ENCODE peak calls at places on chromosomes 5 and 9, in seven cellular contexts. One of them, this sample, is unnamed.

GRCh38 chr9:113533335-113534225 is 70.1 kb downstream of the RGS3 start:
- DNase-seq in breast epithelium: no peak
- DNase-seq in epithelial cell of prostate: no peak
- DNase-seq in neuronal stem cell: no peak
- DNase-seq in hepatocyte: no peak
- DNase-seq in substantia nigra: no peak
- DNase-seq in pancreas: no peak
- DNase-seq in this sample: peak; percentile 54

GRCh38 chr9:134165357-134166315 is 1.3 kb upstream of the RNU6ATAC start:
- DNase-seq in breast epithelium: peak; percentile 41
- DNase-seq in epithelial cell of prostate: peak; percentile 16
- DNase-seq in neuronal stem cell: no peak
- DNase-seq in hepatocyte: no peak
- DNase-seq in substantia nigra: no peak
- DNase-seq in pancreas: peak; percentile 27
- DNase-seq in this sample: no peak

GRCh38 chr9:36471359-36471758 is 71.3 kb upstream of the RNF38 start:
- DNase-seq in breast epithelium: no peak
- DNase-seq in epithelial cell of prostate: no peak
- DNase-seq in neuronal stem cell: no peak
- DNase-seq in hepatocyte: no peak
- DNase-seq in substantia nigra: no peak
- DNase-seq in pancreas: no peak
- DNase-seq in this sample: no peak

GRCh38 chr9:92044945-92045344 is 70.3 kb downstream of the SPTLC1 start:
- DNase-seq in breast epithelium: no peak
- DNase-seq in epithelial cell of prostate: no peak
- DNase-seq in neuronal stem cell: no peak
- DNase-seq in hepatocyte: no peak
- DNase-seq in substantia nigra: no peak
- DNase-seq in pancreas: no peak
- DNase-seq in this sample: no peak

GRCh38 chr5:132876020-132876759 is 2.7 kb downstream of the LEAP2 start:
- DNase-seq in breast epithelium: no peak
- DNase-seq in epithelial cell of prostate: no peak
- DNase-seq in neuronal stem cell: no peak
- DNase-seq in hepatocyte: no peak
- DNase-seq in substantia nigra: no peak
- DNase-seq in pancreas: no peak
- DNase-seq in this sample: no peak

GRCh38 chr5:77638763-77639451 is 394 bp upstream of the OTP start:
- DNase-seq in breast epithelium: no peak
- DNase-seq in epithelial cell of prostate: no peak
- DNase-seq in neuronal stem cell: no peak
- DNase-seq in hepatocyte: peak; percentile 52
- DNase-seq in substantia nigra: no peak
- DNase-seq in pancreas: no peak
- DNase-seq in this sample: no peak

GRCh38 chr5:163790497-163790896 is 285.1 kb downstream of the MAT2B start:
- DNase-seq in breast epithelium: no peak
- DNase-seq in epithelial cell of prostate: peak; percentile 5
- DNase-seq in neuronal stem cell: no peak
- DNase-seq in hepatocyte: no peak
- DNase-seq in substantia nigra: no peak
- DNase-seq in pancreas: no peak
- DNase-seq in this sample: no peak

GRCh38 chr9:89781838-89782237 is 177.0 kb downstream of the GADD45G start:
- DNase-seq in breast epithelium: no peak
- DNase-seq in epithelial cell of prostate: no peak
- DNase-seq in neuronal stem cell: no peak
- DNase-seq in hepatocyte: no peak
- DNase-seq in substantia nigra: no peak
- DNase-seq in pancreas: no peak
- DNase-seq in this sample: no peak

GRCh38 chr9:27634879-27635278 is 61.6 kb upstream of the C9orf72 start:
- DNase-seq in breast epithelium: no peak
- DNase-seq in epithelial cell of prostate: no peak
- DNase-seq in neuronal stem cell: no peak
- DNase-seq in hepatocyte: no peak
- DNase-seq in substantia nigra: no peak
- DNase-seq in pancreas: no peak
- DNase-seq in this sample: no peak

GRCh38 chr9:95024097-95024671 is 293.3 kb downstream of the FANCC start:
- DNase-seq in breast epithelium: no peak
- DNase-seq in epithelial cell of prostate: no peak
- DNase-seq in neuronal stem cell: no peak
- DNase-seq in hepatocyte: no peak
- DNase-seq in substantia nigra: peak; percentile 31
- DNase-seq in pancreas: peak; percentile 82
- DNase-seq in this sample: no peak

GRCh38 chr5:122295138-122295537 is 16.9 kb upstream of the SNCAIP start:
- DNase-seq in breast epithelium: no peak
- DNase-seq in epithelial cell of prostate: no peak
- DNase-seq in neuronal stem cell: no peak
- DNase-seq in hepatocyte: no peak
- DNase-seq in substantia nigra: no peak
- DNase-seq in pancreas: no peak
- DNase-seq in this sample: no peak

GRCh38 chr5:113218906-113219517 is 215.8 kb downstream of the TSSK1B start:
- DNase-seq in breast epithelium: no peak
- DNase-seq in epithelial cell of prostate: no peak
- DNase-seq in neuronal stem cell: no peak
- DNase-seq in hepatocyte: no peak
- DNase-seq in substantia nigra: no peak
- DNase-seq in pancreas: no peak
- DNase-seq in this sample: no peak
- H3K27ac ChIP-seq in breast epithelium: no peak overlapping the region
- H3K27ac ChIP-seq in epithelial cell of prostate: no peak overlapping the region
- H3K27ac ChIP-seq in neuronal stem cell: no peak overlapping the region
- H3K27ac ChIP-seq in hepatocyte: no peak overlapping the region
- H3K27ac ChIP-seq in substantia nigra: no peak overlapping the region
- H3K27ac ChIP-seq in pancreas: no peak overlapping the region
- H3K27ac ChIP-seq in this sample: no peak overlapping the region

GRCh38 chr9:18688581-18688980 is 214.6 kb downstream of the ADAMTSL1 start:
- DNase-seq in breast epithelium: no peak
- DNase-seq in epithelial cell of prostate: no peak
- DNase-seq in neuronal stem cell: no peak
- DNase-seq in hepatocyte: no peak
- DNase-seq in substantia nigra: no peak
- DNase-seq in pancreas: no peak
- DNase-seq in this sample: no peak

GRCh38 chr9:18682907-18683306 is 209.0 kb downstream of the ADAMTSL1 start:
- DNase-seq in breast epithelium: no peak
- DNase-seq in epithelial cell of prostate: no peak
- DNase-seq in neuronal stem cell: no peak
- DNase-seq in hepatocyte: no peak
- DNase-seq in substantia nigra: no peak
- DNase-seq in pancreas: no peak
- DNase-seq in this sample: no peak

GRCh38 chr9:18678846-18679245 is 204.9 kb downstream of the ADAMTSL1 start:
- DNase-seq in breast epithelium: no peak
- DNase-seq in epithelial cell of prostate: no peak
- DNase-seq in neuronal stem cell: no peak
- DNase-seq in hepatocyte: no peak
- DNase-seq in substantia nigra: no peak
- DNase-seq in pancreas: no peak
- DNase-seq in this sample: no peak

GRCh38 chr9:18684608-18685317 is 210.8 kb downstream of the ADAMTSL1 start:
- DNase-seq in breast epithelium: no peak
- DNase-seq in epithelial cell of prostate: no peak
- DNase-seq in neuronal stem cell: no peak
- DNase-seq in hepatocyte: no peak
- DNase-seq in substantia nigra: peak; percentile 13
- DNase-seq in pancreas: no peak
- DNase-seq in this sample: no peak

GRCh38 chr9:18683312-18683711 is 209.4 kb downstream of the ADAMTSL1 start:
- DNase-seq in breast epithelium: no peak
- DNase-seq in epithelial cell of prostate: no peak
- DNase-seq in neuronal stem cell: no peak
- DNase-seq in hepatocyte: no peak
- DNase-seq in substantia nigra: no peak
- DNase-seq in pancreas: no peak
- DNase-seq in this sample: no peak
- H3K27ac ChIP-seq in breast epithelium: no peak overlapping the region
- H3K27ac ChIP-seq in epithelial cell of prostate: no peak overlapping the region
- H3K27ac ChIP-seq in neuronal stem cell: no peak overlapping the region
- H3K27ac ChIP-seq in hepatocyte: no peak overlapping the region
- H3K27ac ChIP-seq in substantia nigra: no peak overlapping the region
- H3K27ac ChIP-seq in pancreas: no peak overlapping the region
- H3K27ac ChIP-seq in this sample: no peak overlapping the region

GRCh38 chr9:117218951-117219350 is 195.9 kb downstream of the ASTN2 start:
- DNase-seq in breast epithelium: no peak
- DNase-seq in epithelial cell of prostate: peak; percentile 3
- DNase-seq in neuronal stem cell: no peak
- DNase-seq in hepatocyte: no peak
- DNase-seq in substantia nigra: no peak
- DNase-seq in pancreas: no peak
- DNase-seq in this sample: no peak
- H3K27ac ChIP-seq in breast epithelium: no peak overlapping the region
- H3K27ac ChIP-seq in epithelial cell of prostate: no peak overlapping the region
- H3K27ac ChIP-seq in neuronal stem cell: no peak overlapping the region
- H3K27ac ChIP-seq in hepatocyte: no peak overlapping the region
- H3K27ac ChIP-seq in substantia nigra: no peak overlapping the region
- H3K27ac ChIP-seq in pancreas: no peak overlapping the region
- H3K27ac ChIP-seq in this sample: no peak overlapping the region

DNA sequence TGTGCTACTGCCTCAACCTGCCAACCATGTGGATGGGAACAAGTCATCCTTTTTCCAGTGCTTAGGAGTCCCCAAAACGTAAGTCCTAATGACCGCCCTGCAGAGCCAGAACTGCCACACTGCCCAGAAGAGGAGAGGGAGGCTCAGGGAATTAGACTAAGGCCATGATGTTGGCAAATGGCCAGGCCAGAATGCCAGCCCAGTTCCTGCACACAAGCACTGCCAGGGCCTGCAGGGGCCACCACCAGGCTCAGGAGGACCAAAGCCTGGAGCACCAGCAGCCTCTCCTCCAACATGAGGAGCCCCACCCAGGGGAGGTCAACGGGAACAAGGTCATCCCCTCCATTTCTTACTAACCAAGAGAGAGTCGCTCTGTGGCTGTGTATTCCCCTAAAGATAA is 127.3 kb downstream of the ADAMTS2 start:
- DNase-seq in breast epithelium: no peak
- DNase-seq in epithelial cell of prostate: no peak
- DNase-seq in neuronal stem cell: no peak
- DNase-seq in hepatocyte: no peak
- DNase-seq in substantia nigra: no peak
- DNase-seq in pancreas: no peak
- DNase-seq in this sample: no peak
- H3K27ac ChIP-seq in breast epithelium: no peak overlapping the region
- H3K27ac ChIP-seq in epithelial cell of prostate: no peak overlapping the region
- H3K27ac ChIP-seq in neuronal stem cell: no peak overlapping the region
- H3K27ac ChIP-seq in hepatocyte: no peak overlapping the region
- H3K27ac ChIP-seq in substantia nigra: no peak overlapping the region
- H3K27ac ChIP-seq in pancreas: no peak overlapping the region
- H3K27ac ChIP-seq in this sample: no peak overlapping the region

GRCh38 chr9:33293782-33294181 is 3.5 kb downstream of the NFX1 start:
- DNase-seq in breast epithelium: no peak
- DNase-seq in epithelial cell of prostate: no peak
- DNase-seq in neuronal stem cell: no peak
- DNase-seq in hepatocyte: peak; percentile 35
- DNase-seq in substantia nigra: no peak
- DNase-seq in pancreas: no peak
- DNase-seq in this sample: no peak
- H3K27ac ChIP-seq in breast epithelium: no peak overlapping the region
- H3K27ac ChIP-seq in epithelial cell of prostate: no peak overlapping the region
- H3K27ac ChIP-seq in neuronal stem cell: no peak overlapping the region
- H3K27ac ChIP-seq in hepatocyte: peak overlapping the region; percentile 50
- H3K27ac ChIP-seq in substantia nigra: no peak overlapping the region
- H3K27ac ChIP-seq in pancreas: no peak overlapping the region
- H3K27ac ChIP-seq in this sample: no peak overlapping the region

GRCh38 chr5:41682641-41683040 is 172.2 kb upstream of the PLCXD3 start:
- DNase-seq in breast epithelium: no peak
- DNase-seq in epithelial cell of prostate: no peak
- DNase-seq in neuronal stem cell: no peak
- DNase-seq in hepatocyte: no peak
- DNase-seq in substantia nigra: no peak
- DNase-seq in pancreas: no peak
- DNase-seq in this sample: no peak

GRCh38 chr5:41681820-41682219 is 171.4 kb upstream of the PLCXD3 start:
- DNase-seq in breast epithelium: no peak
- DNase-seq in epithelial cell of prostate: no peak
- DNase-seq in neuronal stem cell: no peak
- DNase-seq in hepatocyte: no peak
- DNase-seq in substantia nigra: no peak
- DNase-seq in pancreas: no peak
- DNase-seq in this sample: no peak

GRCh38 chr5:41683181-41683580 is 172.8 kb upstream of the PLCXD3 start:
- DNase-seq in breast epithelium: no peak
- DNase-seq in epithelial cell of prostate: no peak
- DNase-seq in neuronal stem cell: no peak
- DNase-seq in hepatocyte: no peak
- DNase-seq in substantia nigra: no peak
- DNase-seq in pancreas: no peak
- DNase-seq in this sample: no peak

GRCh38 chr5:41686767-41687166 is 176.4 kb upstream of the PLCXD3 start:
- DNase-seq in breast epithelium: no peak
- DNase-seq in epithelial cell of prostate: no peak
- DNase-seq in neuronal stem cell: no peak
- DNase-seq in hepatocyte: no peak
- DNase-seq in substantia nigra: no peak
- DNase-seq in pancreas: no peak
- DNase-seq in this sample: no peak

DNA sequence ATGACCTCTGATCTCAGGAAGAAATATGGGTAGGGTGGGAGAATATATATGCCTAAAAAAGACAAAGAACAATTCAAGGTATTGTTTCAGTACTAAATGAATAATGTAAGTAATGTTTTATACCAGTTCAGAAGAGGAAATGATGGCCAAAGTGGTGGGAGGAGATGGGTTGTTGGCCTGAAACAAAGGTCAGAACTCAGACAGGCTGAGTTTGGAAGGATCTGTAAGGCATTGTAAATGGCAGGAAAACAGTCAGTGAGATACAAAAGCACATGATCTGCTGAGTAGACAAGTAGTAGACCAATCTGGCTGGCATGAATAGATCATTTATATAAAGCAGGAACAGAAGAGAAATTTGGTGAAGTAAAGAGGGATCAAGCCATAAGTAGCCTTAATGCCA is 175.8 kb upstream of the PLCXD3 start:
- DNase-seq in breast epithelium: no peak
- DNase-seq in epithelial cell of prostate: no peak
- DNase-seq in neuronal stem cell: no peak
- DNase-seq in hepatocyte: no peak
- DNase-seq in substantia nigra: no peak
- DNase-seq in pancreas: no peak
- DNase-seq in this sample: no peak
- H3K27ac ChIP-seq in breast epithelium: no peak overlapping the region
- H3K27ac ChIP-seq in epithelial cell of prostate: no peak overlapping the region
- H3K27ac ChIP-seq in neuronal stem cell: no peak overlapping the region
- H3K27ac ChIP-seq in hepatocyte: no peak overlapping the region
- H3K27ac ChIP-seq in substantia nigra: no peak overlapping the region
- H3K27ac ChIP-seq in pancreas: no peak overlapping the region
- H3K27ac ChIP-seq in this sample: no peak overlapping the region

DNA sequence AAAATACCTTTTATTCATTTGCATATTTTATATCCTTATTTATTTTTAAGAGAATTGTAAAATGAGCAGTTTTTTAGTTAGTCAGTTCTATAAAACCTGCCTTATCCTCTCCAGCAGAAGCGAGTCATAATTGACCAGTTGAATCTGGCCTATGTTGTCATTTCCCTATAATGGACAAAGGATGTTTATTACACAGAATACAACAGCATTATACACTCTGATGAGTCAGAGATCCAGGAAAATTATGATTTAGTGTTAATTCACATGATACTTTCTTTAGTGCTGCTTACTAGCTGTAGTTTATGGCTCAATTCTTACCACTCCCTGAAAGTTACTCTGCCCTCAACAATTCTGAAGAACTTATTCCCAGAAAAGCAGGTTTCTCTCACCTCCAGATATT is 26.8 kb upstream of the LURAP1L start:
- DNase-seq in breast epithelium: no peak
- DNase-seq in epithelial cell of prostate: peak; percentile 77
- DNase-seq in neuronal stem cell: no peak
- DNase-seq in hepatocyte: no peak
- DNase-seq in substantia nigra: no peak
- DNase-seq in pancreas: no peak
- DNase-seq in this sample: no peak
- H3K27ac ChIP-seq in breast epithelium: no peak overlapping the region
- H3K27ac ChIP-seq in epithelial cell of prostate: peak overlapping the region; percentile 72
- H3K27ac ChIP-seq in neuronal stem cell: no peak overlapping the region
- H3K27ac ChIP-seq in hepatocyte: no peak overlapping the region
- H3K27ac ChIP-seq in substantia nigra: no peak overlapping the region
- H3K27ac ChIP-seq in pancreas: no peak overlapping the region
- H3K27ac ChIP-seq in this sample: no peak overlapping the region